ENCODE peak calls at places on chromosomes 4 and X, in ten cellular contexts. O, C, R, Z, H, Q, P, W, Y and T are unnamed samples. For H4K20me1, the result is how much of the 10 kb centered on the place peaks cover.

GRCh38 chr4:10087152-10087791 is 29.3 kb downstream of the WDR1 start:
- DNase-seq in R (no peak), W (no peak), C (no peak), Q (no peak), O (no peak), Z (no peak), H (no peak), Y (no peak), P (no peak), T (no peak)

GRCh38 chrX:110284159-110284558 is 33.7 kb downstream of the AMMECR1 start:
- DNase-seq in Q (no peak), R (peak), C (no peak), W (peak), O (no peak), P (no peak), Y (no peak), Z (peak), H (peak), T (peak)

GRCh38 chr4:84814100-84814750 is 152.3 kb downstream of the WDFY3 start:
- DNase-seq in Y (no peak), R (peak), H (peak), Z (peak), C (no peak), P (peak), O (no peak), Q (no peak), W (peak), T (peak)

GRCh38 chr4:122758033-122758432 is 25.5 kb downstream of the BBS12 start:
- DNase-seq in Z (peak), Y (peak), Q (peak), C (peak), P (peak), O (no peak), H (peak), R (peak), W (no peak), T (no peak)

GRCh38 chr4:28443786-28444412 is 1583.3 kb downstream of the STIM2 start:
- DNase-seq in P (peak), O (peak), C (no peak), R (peak), W (no peak), Z (no peak), Y (no peak), H (peak), Q (no peak), T (peak)

GRCh38 chr4:99013402-99013843 is 17.9 kb downstream of the METAP1 start:
- DNase-seq in Q (no peak), Y (peak), R (peak), O (no peak), C (no peak), Z (no peak), W (peak), P (no peak), H (no peak), T (no peak)

GRCh38 chr4:183532823-183533222 is 28.0 kb downstream of the ING2 start:
- DNase-seq in W (peak), Q (no peak), H (peak), Z (no peak), Y (no peak), C (no peak), P (peak), R (peak), O (no peak), T (peak)

GRCh38 chrX:46208225-46208854 is 336.9 kb downstream of the ZNF674 start:
- DNase-seq in Y (no peak), Z (no peak), W (peak), P (no peak), R (no peak), Q (peak), O (no peak), H (peak), C (no peak), T (peak)

GRCh38 chrX:129980043-129980442 is 2.4 kb upstream of the BCORL1 start:
- DNase-seq in W (no peak), O (no peak), H (no peak), P (peak), Z (no peak), C (no peak), R (no peak), Q (no peak), Y (peak), T (no peak)

GRCh38 chr4:168449740-168450442 is 30.4 kb downstream of the DDX60L start:
- DNase-seq in R (peak), Z (peak), P (no peak), H (peak), C (no peak), Y (no peak), Q (no peak), W (peak), O (no peak), T (peak)

GRCh38 chr4:1172971-1173757 is 781 bp upstream of the SPON2 start:
- DNase-seq in H (no peak), W (no peak), O (peak), Y (peak), Z (no peak), C (no peak), Q (no peak), R (peak), P (peak), T (no peak)

GRCh38 chrX:1661048-1661921 is 46.4 kb downstream of the ASMT start:
- DNase-seq in Y (peak), P (no peak), H (no peak), O (peak), W (no peak), C (peak), R (no peak), Z (no peak), Q (peak), T (peak)

GRCh38 chrX:16739574-16739973 is 20.2 kb downstream of the SYAP1 start:
- DNase-seq in H (peak), C (no peak), Z (no peak), Y (peak), R (no peak), O (no peak), P (no peak), W (no peak), Q (no peak), T (no peak)

GRCh38 chrX:118603981-118604380 is 108.4 kb downstream of the DOCK11 start:
- DNase-seq in Q (peak), H (peak), O (peak), Z (peak), C (peak), P (peak), Y (peak), W (peak), R (peak), T (peak)

GRCh38 chr4:186757696-186758330 is 34.2 kb upstream of the FAT1 start:
- DNase-seq in Q (no peak), C (no peak), R (no peak), Z (no peak), H (no peak), Y (no peak), W (no peak), O (no peak), P (no peak), T (no peak)

GRCh38 chrX:151227637-151228036 is 51.3 kb downstream of the GPR50 start:
- DNase-seq in R (no peak), P (peak), C (no peak), Z (no peak), Y (peak), O (peak), Q (no peak), H (no peak), W (no peak), T (no peak)

GRCh38 chr4:7001271-7001670 is 41.9 kb upstream of the TADA2B start:
- DNase-seq in Y (no peak), H (no peak), Q (no peak), O (no peak), R (no peak), C (no peak), P (no peak), W (no peak), Z (no peak), T (no peak)

GRCh38 chrX:103666202-103667107 is 20.0 kb downstream of the MORF4L2 start:
- DNase-seq in C (no peak), O (no peak), R (peak), Z (no peak), Q (no peak), Y (no peak), H (no peak), P (no peak), W (no peak), T (peak)

GRCh38 chr4:27176400-27176799 is 315.8 kb downstream of the STIM2 start:
- DNase-seq in C (peak), H (peak), P (peak), Y (peak), Q (peak), Z (no peak), O (peak), W (peak), R (peak), T (peak)

GRCh38 chr4:101019941-101020401 is 327.4 kb downstream of the PPP3CA start:
- DNase-seq in H (peak), O (no peak), W (peak), Y (no peak), Q (peak), P (peak), C (no peak), Z (peak), R (peak), T (peak)

GRCh38 chr4:151658959-151659593 is 101.7 kb downstream of the GATB start:
- DNase-seq in R (peak), O (no peak), Y (no peak), H (no peak), Z (peak), Q (no peak), P (no peak), C (peak), W (peak), T (no peak)

GRCh38 chrX:103310592-103311400 is at the start of gene BEX2:
- DNase-seq in C (peak), P (peak), O (peak), H (peak), W (no peak), Y (peak), R (no peak), Z (peak), Q (peak), T (peak)

DNA sequence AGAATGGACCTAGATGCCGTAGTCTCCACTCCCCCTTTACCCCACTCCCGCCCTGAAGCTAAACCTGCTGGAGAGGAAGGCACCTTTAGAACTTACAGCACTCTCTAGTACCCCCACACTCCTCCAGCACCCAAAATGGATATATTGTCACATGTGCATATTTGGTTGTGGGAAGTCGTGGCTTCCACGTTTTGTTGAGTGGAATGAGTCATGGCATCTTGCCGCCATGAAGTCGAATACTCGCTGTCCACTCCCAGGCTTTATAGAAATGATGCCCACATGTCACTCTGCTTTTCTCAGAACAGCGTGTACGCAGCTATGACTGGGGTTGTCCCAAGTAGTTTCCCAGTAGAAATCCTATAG is 545 bp downstream of the ABCE1 start:
- DNase-seq in R (peak), Z (peak), Y (no peak), O (no peak), Q (peak), P (peak), W (peak), H (peak), C (no peak), T (peak)
- H4K20me1 ChIP-seq in R (under half), Z (under half), Y (under half), O (under half), Q (under half), P (under half), W (under half), H (under half), C (under half), T (under half)

DNA sequence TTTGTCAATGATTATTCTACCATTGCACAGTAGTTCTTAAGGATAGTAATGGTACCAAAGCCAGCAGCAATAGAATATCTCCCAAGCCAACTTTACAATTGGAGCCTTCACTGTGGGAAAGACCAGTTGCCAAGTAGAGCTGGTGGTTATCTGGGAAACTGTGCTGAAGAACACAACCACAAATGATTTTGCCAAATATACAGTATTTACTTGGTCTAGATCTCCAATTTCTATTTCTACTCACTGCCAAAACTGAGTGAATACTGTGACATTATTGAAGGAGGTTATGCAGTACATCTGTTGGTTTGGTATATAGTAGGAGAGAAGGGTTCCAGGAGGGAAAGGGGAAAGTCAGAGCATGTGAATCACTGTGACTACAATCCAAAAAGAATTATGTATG is 3.8 kb downstream of the TET2 start:
- DNase-seq in Q (no peak), Y (no peak), H (no peak), W (peak), R (peak), C (no peak), Z (no peak), O (no peak), P (no peak), T (no peak)
- H4K20me1 ChIP-seq in Q (under half), Y (under half), H (under half), W (under half), R (under half), C (under half), Z (under half), O (under half), P (under half), T (under half)

GRCh38 chrX:44931441-44931973 is 58.5 kb downstream of the KDM6A start:
- DNase-seq in H (no peak), Y (no peak), P (no peak), Q (no peak), O (no peak), C (no peak), R (no peak), W (no peak), Z (no peak), T (no peak)
- H4K20me1 ChIP-seq in H (under half), Y (under half), P (half or more), Q (under half), O (under half), C (under half), R (under half), W (under half), Z (under half), T (under half)

DNA sequence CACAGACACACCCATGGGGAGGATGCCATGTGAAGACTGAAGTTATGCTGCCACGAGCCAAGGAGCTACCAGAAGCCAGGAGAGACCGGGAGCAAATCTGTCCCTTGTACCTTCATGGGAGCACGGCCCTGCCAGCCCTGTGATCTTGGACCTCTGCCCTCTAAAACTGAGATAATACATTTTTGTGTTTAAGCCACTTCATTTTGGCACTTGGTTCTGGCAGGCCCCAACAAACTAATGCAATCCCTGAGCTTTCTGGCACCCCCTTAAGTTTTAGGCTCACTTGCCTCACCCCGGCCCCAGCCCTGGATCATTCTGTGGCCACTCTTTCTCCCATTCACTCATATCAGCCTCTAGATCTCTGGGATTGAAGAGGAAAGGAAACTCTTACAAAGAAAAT is 35.4 kb downstream of the SEL1L3 start:
- DNase-seq in Z (no peak), C (no peak), O (no peak), Q (no peak), H (no peak), R (no peak), W (no peak), P (no peak), Y (no peak), T (no peak)
- H4K20me1 ChIP-seq in Z (under half), C (under half), O (under half), Q (under half), H (under half), R (under half), W (under half), P (under half), Y (under half), T (under half)

GRCh38 chr4:80268081-80268823 is 1.8 kb downstream of the FGF5 start:
- DNase-seq in R (peak), Q (no peak), O (peak), H (no peak), W (peak), P (peak), C (no peak), Y (peak), Z (no peak), T (peak)
- H4K20me1 ChIP-seq in R (under half), Q (under half), O (under half), H (under half), W (under half), P (under half), C (under half), Y (under half), Z (under half), T (under half)

DNA sequence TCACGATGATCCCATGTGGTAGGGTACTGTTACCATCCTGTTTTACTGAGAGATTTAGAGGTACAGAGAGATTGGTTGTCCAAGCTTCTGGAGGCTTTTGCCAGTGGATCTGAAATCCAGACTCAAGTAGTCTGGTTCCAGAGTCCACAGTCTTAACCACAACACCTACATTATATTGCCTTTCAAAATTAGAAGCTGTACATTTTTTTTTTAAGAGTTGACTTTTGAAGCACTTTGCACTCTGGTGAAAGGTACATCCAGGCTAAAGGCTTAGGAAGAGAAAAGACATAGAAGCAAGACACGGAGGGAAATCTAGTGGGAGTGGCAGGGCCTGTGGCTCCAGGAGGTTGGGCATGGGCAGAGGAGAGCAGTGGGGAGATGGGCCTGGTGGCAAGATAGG is 122.1 kb downstream of the AFF1 start:
- DNase-seq in R (no peak), C (no peak), W (no peak), Q (no peak), Y (no peak), P (peak), H (no peak), O (no peak), Z (no peak), T (no peak)
- H4K20me1 ChIP-seq in R (under half), C (under half), W (half or more), Q (under half), Y (half or more), P (under half), H (under half), O (under half), Z (under half), T (under half)

DNA sequence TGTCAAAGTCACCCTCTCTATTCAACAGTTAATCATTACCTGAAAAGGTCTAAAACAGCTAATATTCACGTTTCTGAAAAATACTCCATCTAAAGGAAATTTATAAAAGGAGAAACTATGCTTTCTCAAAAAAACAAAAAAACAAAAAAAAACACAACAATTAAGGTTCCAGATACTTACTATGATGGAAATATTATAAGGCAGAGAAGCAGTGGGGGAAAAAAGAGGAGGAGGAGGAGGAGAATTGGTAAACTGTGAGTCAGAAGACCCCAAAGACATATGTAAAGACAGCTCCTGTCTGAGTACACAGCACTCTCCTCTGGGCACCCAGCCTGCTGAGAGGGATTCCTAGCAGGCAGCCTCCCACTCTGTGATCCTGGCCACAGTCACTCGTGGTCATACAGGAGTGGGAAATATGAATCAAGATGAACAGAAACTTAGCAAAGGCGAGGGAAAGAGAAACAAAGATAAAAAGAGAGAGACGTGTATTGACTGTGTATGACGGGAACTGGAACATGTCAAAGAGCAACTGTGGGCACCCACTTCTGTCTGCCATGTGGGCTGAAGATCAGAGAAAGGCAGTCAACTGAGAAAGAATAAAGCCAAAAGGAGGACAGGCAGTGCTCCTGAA is 12.5 kb downstream of the KLHL15 start:
- DNase-seq in P (peak), Y (no peak), O (no peak), H (no peak), Q (no peak), R (peak), C (no peak), Z (no peak), W (no peak), T (no peak)
- H4K20me1 ChIP-seq in P (half or more), Y (half or more), O (under half), H (under half), Q (under half), R (under half), C (under half), Z (under half), W (under half), T (under half)

DNA sequence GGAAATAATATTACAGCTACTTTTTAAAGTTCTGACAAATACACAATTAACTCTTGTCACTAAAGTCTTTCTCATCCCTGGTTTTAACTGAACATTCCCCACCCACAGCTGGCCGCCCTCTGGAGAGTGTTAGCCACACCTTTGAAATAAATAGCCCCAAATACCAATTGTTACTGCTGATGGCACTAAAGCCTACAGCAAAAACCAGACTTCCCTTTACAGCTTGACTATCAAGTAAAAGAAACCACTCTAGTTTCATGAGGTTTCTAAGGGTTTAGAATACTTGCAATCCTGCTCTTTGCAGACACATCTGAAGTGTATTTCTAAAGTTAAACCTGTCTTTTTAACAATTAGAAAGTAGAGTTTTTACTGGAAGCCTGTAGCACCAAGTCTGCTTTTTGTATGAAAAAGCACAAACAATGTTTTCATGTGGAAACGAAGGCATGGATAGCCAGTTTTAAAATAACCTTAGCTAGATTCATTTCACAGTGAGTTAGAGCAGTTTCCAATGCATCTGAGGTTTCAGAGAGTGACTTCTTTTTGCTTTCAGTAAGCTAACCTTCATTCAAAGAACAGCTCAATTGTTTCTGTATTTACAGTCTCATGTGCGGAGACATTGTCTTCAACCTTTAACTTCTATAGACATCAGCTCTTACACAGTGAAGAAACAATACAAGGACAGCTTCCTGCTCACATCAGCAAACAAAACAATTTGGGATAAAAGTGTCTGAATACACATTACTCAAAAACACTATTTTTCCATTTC is 164.8 kb upstream of the VEGFC start:
- DNase-seq in Z (no peak), P (no peak), C (no peak), H (no peak), Q (peak), O (no peak), W (no peak), Y (no peak), R (no peak), T (no peak)
- H4K20me1 ChIP-seq in Z (under half), P (under half), C (under half), H (under half), Q (under half), O (under half), W (under half), Y (under half), R (under half), T (under half)

DNA sequence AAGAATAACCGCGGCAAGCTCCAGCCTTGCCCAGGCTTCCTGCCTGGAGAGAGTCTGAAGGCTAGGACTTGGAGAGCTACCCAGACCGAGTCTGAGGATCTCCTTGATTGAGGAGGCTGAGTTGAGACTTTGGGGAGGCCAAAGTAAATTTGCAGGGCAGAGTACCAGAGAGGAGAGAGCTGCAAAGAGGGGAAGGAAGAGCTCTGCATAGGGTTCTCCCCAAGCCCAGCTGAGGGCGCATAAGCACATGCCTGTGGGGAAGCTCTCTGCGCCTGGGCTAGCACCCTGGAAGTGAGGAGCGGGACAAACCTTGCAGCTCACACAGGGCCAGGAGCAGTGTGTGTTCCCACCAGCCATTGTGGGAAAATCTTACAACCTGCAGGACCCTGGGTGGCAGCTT is 56.1 kb downstream of the FAM193A start:
- DNase-seq in R (no peak), Q (no peak), W (no peak), H (no peak), O (peak), Z (no peak), C (no peak), P (no peak), Y (peak), T (no peak)
- H4K20me1 ChIP-seq in R (half or more), Q (under half), W (half or more), H (under half), O (under half), Z (under half), C (under half), P (half or more), Y (half or more), T (under half)

GRCh38 chrX:154368630-154369452 is 5.6 kb downstream of the FLNA start:
- DNase-seq in Z (peak), C (peak), H (peak), Y (peak), O (peak), Q (peak), R (peak), W (peak), P (peak), T (peak)
- H4K20me1 ChIP-seq in Z (under half), C (under half), H (under half), Y (half or more), O (under half), Q (under half), R (half or more), W (half or more), P (under half), T (under half)